ENCODE peak calls at places on chromosomes 11 and 22, in four cellular contexts. C is neuronal stem cell, K is H1, I is trophoblast cell. Q is an unnamed sample.

GRCh38 chr11:36361901-36362391 is 65.9 kb downstream of the PRR5L start:
- DNase-seq in C (no peak), K (peak; percentile 54), I (peak; percentile 56), Q (peak; percentile 92)

GRCh38 chr11:45745065-45745811 is 59.7 kb upstream of the SLC35C1 start:
- DNase-seq in C (no peak), K (no peak), I (no peak), Q (no peak)

GRCh38 chr11:78605296-78605695 is 30.6 kb upstream of the NARS2 start:
- DNase-seq in C (no peak), K (no peak), I (no peak), Q (no peak)

GRCh38 chr11:58958500-58958899 is 19.2 kb downstream of the GLYATL1 start:
- DNase-seq in C (no peak), K (peak; percentile 1), I (no peak), Q (no peak)

GRCh38 chr22:45819305-45819704 is 147.7 kb downstream of the ATXN10 start:
- DNase-seq in C (no peak), K (no peak), I (no peak), Q (no peak)

GRCh38 chr22:37806409-37807338 is 1.1 kb upstream of the GCAT start:
- DNase-seq in C (no peak), K (no peak), I (no peak), Q (peak; percentile 53)

GRCh38 chr11:128684582-128685382 is 9.1 kb upstream of the FLI1 start:
- DNase-seq in C (no peak), K (no peak), I (no peak), Q (no peak)

GRCh38 chr11:110763249-110764011 is 51.2 kb upstream of the ARHGAP20 start:
- DNase-seq in C (no peak), K (no peak), I (no peak), Q (peak; percentile 40)

GRCh38 chr11:74321487-74322188 is 10.2 kb upstream of the P4HA3 start:
- DNase-seq in C (no peak), K (no peak), I (peak; percentile 21), Q (no peak)

GRCh38 chr22:41907436-41908401 is 7.2 kb downstream of the SHISA8 start:
- DNase-seq in C (no peak), K (no peak), I (no peak), Q (no peak)

GRCh38 chr11:12626616-12627015 is 47.6 kb upstream of the TEAD1 start:
- DNase-seq in C (no peak), K (no peak), I (no peak), Q (no peak)

GRCh38 chr22:50544746-50545253 is 899 bp upstream of the KLHDC7B start:
- DNase-seq in C (no peak), K (no peak), I (no peak), Q (no peak)

GRCh38 chr22:37726240-37726887 is 29.5 kb downstream of the TRIOBP start:
- DNase-seq in C (no peak), K (no peak), I (no peak), Q (peak; percentile 43)

GRCh38 chr11:132007184-132007583 is 636.8 kb downstream of the NTM start:
- DNase-seq in C (no peak), K (no peak), I (no peak), Q (no peak)

GRCh38 chr22:29072979-29073617 is at the start of gene KREMEN1:
- DNase-seq in C (no peak), K (no peak), I (no peak), Q (no peak)

GRCh38 chr11:130478881-130479280 is 30.4 kb downstream of the ADAMTS15 start:
- DNase-seq in C (no peak), K (no peak), I (peak; percentile 22), Q (peak; percentile 74)

GRCh38 chr11:126307706-126308105 is 3.8 kb downstream of the DCPS start:
- DNase-seq in C (no peak), K (no peak), I (no peak), Q (peak; percentile 49)

GRCh38 chr11:58575377-58576020 is at the start of gene LPXN:
- DNase-seq in C (no peak), K (no peak), I (no peak), Q (peak; percentile 18)

GRCh38 chr11:119341222-119342022 is 739 bp upstream of the C1QTNF5 start:
- DNase-seq in C (no peak), K (no peak), I (no peak), Q (no peak)

GRCh38 chr11:65427691-65428577 is 5.3 kb downstream of the NEAT1 start:
- DNase-seq in C (no peak), K (no peak), I (peak; percentile 59), Q (peak; percentile 90)

GRCh38 chr22:32034275-32034674 is 8.8 kb upstream of the SLC5A1 start:
- DNase-seq in C (no peak), K (no peak), I (no peak), Q (no peak)

GRCh38 chr22:28648792-28649191 is 30.8 kb downstream of the TTC28 start:
- DNase-seq in C (no peak), K (no peak), I (no peak), Q (no peak)

GRCh38 chr22:40313007-40313406 is 33.3 kb upstream of the ADSL start:
- DNase-seq in C (no peak), K (no peak), I (no peak), Q (no peak)

GRCh38 chr11:2884424-2884815 is 1.2 kb downstream of the CDKN1C start:
- DNase-seq in C (no peak), K (no peak), I (no peak), Q (peak; percentile 46)

DNA sequence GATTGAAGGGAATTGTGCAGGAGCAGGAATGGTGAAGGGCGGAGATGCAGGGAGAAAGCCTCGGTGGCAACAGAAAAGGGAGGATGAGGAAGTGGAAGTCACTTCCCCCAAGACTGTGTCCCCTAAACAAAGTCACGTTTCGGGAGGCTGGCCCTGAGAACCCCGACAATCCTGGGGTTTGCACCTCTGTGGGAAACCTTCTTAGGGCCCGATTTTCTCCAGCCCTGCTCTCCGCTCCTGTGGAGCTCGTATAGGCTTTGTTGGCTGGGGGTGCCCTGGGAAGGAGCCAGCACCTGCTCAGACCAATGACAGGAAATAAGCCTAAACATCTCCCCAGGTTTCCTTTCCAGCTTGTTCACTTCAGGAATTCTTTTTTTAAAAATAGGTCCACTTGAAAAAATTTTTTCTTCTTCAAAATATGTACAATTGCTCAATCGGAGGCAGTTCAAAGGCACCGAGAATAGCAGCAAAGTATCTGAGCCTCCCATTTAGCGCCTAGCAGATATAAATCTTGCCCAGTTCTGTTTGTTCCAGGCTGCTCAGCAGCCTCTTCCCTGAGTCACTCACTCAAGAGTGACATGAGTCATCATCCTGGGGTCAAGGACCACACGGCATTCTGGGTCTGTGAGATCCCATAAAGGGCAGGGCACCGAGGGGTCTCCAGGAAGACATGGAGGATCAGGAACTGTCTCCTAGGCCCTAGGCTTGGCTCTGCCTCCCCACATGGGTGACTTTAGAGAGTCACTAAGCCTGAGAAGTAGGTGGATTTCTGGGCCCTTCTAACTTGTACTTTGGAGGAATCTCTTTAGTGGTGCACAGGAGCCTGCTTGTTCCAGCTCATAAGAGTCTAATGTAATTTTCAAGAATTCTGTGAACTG is 34.0 kb downstream of the IRAG1 start:
- DNase-seq in C (no peak), K (no peak), I (peak; percentile 74), Q (peak; percentile 99)
- H4K8ac ChIP-seq in C (no peak overlapping the region), K (no peak overlapping the region), I (peak overlapping the region; percentile 19), Q (peak overlapping the region; percentile 90)

GRCh38 chr11:14520902-14521151 is 641 bp upstream of the PSMA1 start:
- DNase-seq in C (no peak), K (no peak), I (no peak), Q (no peak)

GRCh38 chr11:14518820-14519219 is 1.4 kb downstream of the PSMA1 start:
- DNase-seq in C (no peak), K (no peak), I (no peak), Q (no peak)

GRCh38 chr11:14522245-14522644 is 2.1 kb upstream of the PSMA1 start:
- DNase-seq in C (no peak), K (no peak), I (no peak), Q (no peak)

GRCh38 chr11:14519692-14520085 is 497 bp downstream of the PSMA1 start:
- DNase-seq in C (no peak), K (no peak), I (no peak), Q (no peak)

DNA sequence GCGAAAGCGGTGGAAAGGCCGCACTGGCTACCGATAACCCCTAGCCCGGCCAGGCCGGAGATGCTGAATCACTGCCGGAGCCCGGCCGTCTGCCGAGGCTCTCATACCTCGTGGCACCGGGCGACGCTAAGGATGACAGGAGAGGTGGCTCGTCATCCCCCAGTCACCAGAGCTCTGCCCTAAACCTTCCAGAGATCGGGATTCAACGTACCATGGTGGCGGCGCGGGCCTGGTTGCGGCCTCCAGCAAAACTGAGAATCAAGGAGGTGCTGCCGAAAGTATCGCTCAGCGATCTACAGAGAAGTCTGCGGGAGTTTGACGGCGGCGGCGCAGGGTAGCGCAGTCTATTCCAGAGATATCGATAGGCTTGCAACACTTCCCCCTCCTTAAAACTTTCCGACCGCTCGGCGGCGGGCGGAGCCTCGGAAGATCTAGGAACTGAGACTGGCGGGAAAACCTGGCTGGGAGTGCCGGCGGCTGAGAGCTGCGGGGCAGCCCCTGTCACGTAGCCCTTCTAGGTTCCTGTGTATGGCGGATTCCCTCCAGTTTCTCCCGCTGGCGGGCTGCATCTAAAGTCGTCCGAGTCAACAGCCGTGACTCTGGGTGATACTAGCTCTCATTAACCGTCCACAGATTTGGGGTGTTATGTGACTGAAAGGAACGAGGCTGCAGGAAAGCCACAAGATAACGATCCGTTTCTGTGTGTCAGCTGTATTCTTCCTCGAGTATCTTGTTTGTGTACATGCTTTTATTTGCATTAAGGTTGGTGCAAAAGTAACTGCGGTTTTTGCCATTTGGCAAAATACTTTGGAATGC is at the start of gene PSMA1:
- DNase-seq in C (peak; percentile 90), K (peak; percentile 91), I (peak; percentile 97), Q (peak; percentile 97)
- H2BK12ac ChIP-seq in C (no peak within 1 kb of the TSS), K (peak within 1 kb of the TSS; percentile 72), I (no peak within 1 kb of the TSS), Q (peak within 1 kb of the TSS; percentile 58)

GRCh38 chr11:90874281-90874680 is 651.4 kb upstream of the CHORDC1 start:
- DNase-seq in C (no peak), K (no peak), I (no peak), Q (no peak)
- H3K4me3 ChIP-seq in C (no peak overlapping the region), K (no peak overlapping the region), I (no peak overlapping the region), Q (no peak overlapping the region)

GRCh38 chr11:70014291-70014690 is 63.8 kb upstream of the ANO1 start:
- DNase-seq in C (no peak), K (no peak), I (no peak), Q (no peak)

GRCh38 chr11:70020336-70021214 is 57.5 kb upstream of the ANO1 start:
- DNase-seq in C (no peak), K (no peak), I (no peak), Q (no peak)

GRCh38 chr11:70018816-70019215 is 59.3 kb upstream of the ANO1 start:
- DNase-seq in C (no peak), K (no peak), I (no peak), Q (no peak)

GRCh38 chr11:70019576-70020011 is 58.5 kb upstream of the ANO1 start:
- DNase-seq in C (no peak), K (no peak), I (no peak), Q (no peak)

GRCh38 chr11:70016666-70017347 is 61.3 kb upstream of the ANO1 start:
- DNase-seq in C (no peak), K (no peak), I (no peak), Q (peak; percentile 4)
- H4K8ac ChIP-seq in C (no peak overlapping the region), K (peak overlapping the region; percentile 16), I (no peak overlapping the region), Q (no peak overlapping the region)

GRCh38 chr22:17235861-17236260 is 16.6 kb upstream of the ADA2 start:
- DNase-seq in C (no peak), K (no peak), I (no peak), Q (no peak)
- H2BK12ac ChIP-seq in C (no peak overlapping the region), K (peak overlapping the region; percentile 88), I (no peak overlapping the region), Q (no peak overlapping the region)

DNA sequence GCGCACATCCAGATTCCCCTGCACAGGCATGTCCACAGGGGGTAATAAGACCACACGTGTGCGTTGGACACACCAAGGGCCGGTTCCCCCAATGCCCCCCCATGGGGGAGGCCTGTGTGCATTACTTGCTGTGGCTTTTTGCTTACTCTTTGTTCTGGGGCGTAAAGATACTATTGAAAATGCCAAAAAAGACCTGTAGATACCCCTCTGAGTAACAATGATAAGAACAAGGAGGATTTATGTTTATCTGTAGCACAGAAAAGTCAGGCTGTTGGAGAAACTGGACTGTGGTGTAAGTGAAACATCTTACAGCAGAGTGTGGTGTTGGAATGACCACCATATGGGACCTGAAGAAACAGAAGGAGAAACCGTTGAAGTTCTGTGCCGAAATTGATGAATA is 103.2 kb downstream of the TBC1D22A start:
- DNase-seq in C (no peak), K (no peak), I (no peak), Q (no peak)
- H3K4me3 ChIP-seq in C (no peak overlapping the region), K (no peak overlapping the region), I (no peak overlapping the region), Q (no peak overlapping the region)

Q was measured in mesenchymal stem cell.